ENCODE peak calls at places on chromosomes 4 and X, in seven cellular contexts. J is HCT116, O is K562, I is IMR-90, T is H1, F is HepG2, W is GM12878. R is an unnamed sample. For H4K20me1 and H3K36me3, the result is how much of the 10 kb centered on the place peaks cover.

GRCh38 chrX:37905436-37906147 is 58.2 kb upstream of the DYNLT3 start:
- DNase-seq in J (no peak), O (peak), I (peak), T (peak), F (no peak), W (no peak), R (peak)

GRCh38 chr4:8914461-8915171 is 43.0 kb upstream of the HMX1 start:
- DNase-seq in J (no peak), O (no peak), I (no peak), T (no peak), F (no peak), W (no peak), R (no peak)

GRCh38 chrX:129980540-129981206 is 1.8 kb upstream of the BCORL1 start:
- DNase-seq in J (no peak), O (no peak), I (no peak), T (no peak), F (peak), W (no peak), R (peak)

GRCh38 chr4:185039508-185040273 is 21.4 kb downstream of the HELT start:
- DNase-seq in J (peak), O (peak), I (peak), T (no peak), F (peak), W (peak), R (peak)

GRCh38 chr4:85370400-85371032 is 104.4 kb upstream of the ARHGAP24 start:
- DNase-seq in J (peak), O (peak), I (peak), T (peak), F (peak), W (peak), R (peak)

GRCh38 chr4:135365065-135365464 is 1163.5 kb upstream of the PABPC4L start:
- DNase-seq in J (no peak), O (no peak), I (peak), T (no peak), F (no peak), W (no peak), R (no peak)

GRCh38 chrX:39755152-39756032 is 342.4 kb downstream of the BCOR start:
- DNase-seq in J (peak), O (peak), I (peak), T (no peak), F (peak), W (no peak), R (peak)

GRCh38 chr4:94463771-94464170 is 12.0 kb downstream of the PDLIM5 start:
- DNase-seq in J (no peak), O (no peak), I (peak), T (no peak), F (no peak), W (no peak), R (no peak)

GRCh38 chrX:68703369-68703768 is 55.9 kb downstream of the STARD8 start:
- DNase-seq in J (no peak), O (no peak), I (no peak), T (no peak), F (no peak), W (no peak), R (no peak)

GRCh38 chrX:56782791-56783449 is 53.9 kb downstream of the NBDY start:
- DNase-seq in J (no peak), O (no peak), I (no peak), T (no peak), F (no peak), W (no peak), R (no peak)

GRCh38 chrX:76555816-76556215 is 128.3 kb downstream of the MAGEE1 start:
- DNase-seq in J (peak), O (peak), I (peak), T (no peak), F (peak), W (no peak), R (peak)

GRCh38 chr4:139454111-139454600 is at the start of gene RAB33B:
- DNase-seq in J (no peak), O (no peak), I (peak), T (no peak), F (no peak), W (no peak), R (no peak)

GRCh38 chrX:88378406-88378805 is 368.6 kb upstream of the CPXCR1 start:
- DNase-seq in J (no peak), O (no peak), I (no peak), T (no peak), F (no peak), W (no peak), R (no peak)

GRCh38 chrX:47311857-47312774 is 58.3 kb upstream of the ZNF157 start:
- DNase-seq in J (peak), O (peak), I (peak), T (no peak), F (peak), W (no peak), R (peak)

GRCh38 chr4:188839704-188840103 is 700.5 kb downstream of the TRIML1 start:
- DNase-seq in J (no peak), O (no peak), I (peak), T (no peak), F (no peak), W (no peak), R (no peak)

GRCh38 chr4:185916231-185916630 is 104.2 kb upstream of the SORBS2 start:
- DNase-seq in J (no peak), O (no peak), I (no peak), T (no peak), F (no peak), W (no peak), R (no peak)

GRCh38 chr4:27062256-27062655 is 201.6 kb downstream of the STIM2 start:
- DNase-seq in J (no peak), O (no peak), I (no peak), T (no peak), F (no peak), W (no peak), R (no peak)

GRCh38 chrX:24870143-24870542 is 145.6 kb downstream of the ARX start:
- DNase-seq in J (no peak), O (no peak), I (peak), T (no peak), F (peak), W (no peak), R (no peak)

GRCh38 chr4:69881173-69881773 is 21.3 kb upstream of the SULT1E1 start:
- DNase-seq in J (peak), O (peak), I (peak), T (no peak), F (peak), W (no peak), R (peak)

GRCh38 chr4:25022741-25023140 is 8.0 kb downstream of the LGI2 start:
- DNase-seq in J (no peak), O (no peak), I (no peak), T (no peak), F (no peak), W (no peak), R (no peak)

GRCh38 chr4:102578819-102579218 is 77.7 kb downstream of the NFKB1 start:
- DNase-seq in J (no peak), O (peak), I (no peak), T (peak), F (no peak), W (no peak), R (no peak)

GRCh38 chr4:155506761-155507160 is 130.0 kb upstream of the MAP9 start:
- DNase-seq in J (no peak), O (no peak), I (no peak), T (no peak), F (no peak), W (no peak), R (no peak)

GRCh38 chrX:53279296-53280237 is 1.8 kb downstream of the IQSEC2 start:
- DNase-seq in J (no peak), O (peak), I (no peak), T (no peak), F (no peak), W (no peak), R (no peak)

GRCh38 chr4:77072195-77072753 is 3.5 kb downstream of the CCNI start:
- DNase-seq in J (no peak), O (no peak), I (no peak), T (no peak), F (peak), W (no peak), R (no peak)
- H4K20me1 ChIP-seq in J (under half), O (under half), I (half or more), T (under half), F (under half), W (under half), R (under half)

DNA sequence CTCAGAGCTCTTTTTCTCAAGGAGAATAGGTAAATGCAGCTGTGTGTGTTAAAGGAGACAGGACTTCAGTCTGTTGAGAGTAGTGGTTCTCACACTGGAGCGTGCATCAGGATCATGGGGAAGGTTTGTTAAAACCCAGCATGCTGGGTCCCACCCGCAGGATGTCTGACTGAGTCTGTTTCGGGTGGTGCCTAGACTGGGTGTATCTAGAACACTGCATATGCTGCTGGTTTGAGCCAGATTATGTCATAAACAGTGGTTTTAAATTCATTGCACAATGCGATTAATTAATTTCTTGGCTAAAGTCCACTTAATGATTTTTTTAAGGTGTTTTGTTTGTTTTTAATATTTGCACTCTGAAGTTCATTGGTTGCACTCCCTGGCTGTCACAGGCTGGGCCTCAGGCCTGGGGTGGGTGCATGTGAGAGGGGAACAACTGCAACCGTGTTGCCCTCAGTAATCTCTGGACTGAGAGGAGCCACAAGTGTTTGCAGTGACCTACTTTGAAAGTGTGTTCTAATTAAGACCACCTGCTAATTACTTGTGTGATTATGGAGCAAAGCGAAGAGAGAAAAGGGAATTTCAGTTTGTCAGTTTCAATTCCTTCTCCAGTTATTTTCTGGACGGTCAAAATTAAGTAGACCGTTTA is 8.3 kb downstream of the HCCS start:
- DNase-seq in J (no peak), O (no peak), I (no peak), T (no peak), F (no peak), W (no peak), R (no peak)
- H3K36me3 ChIP-seq in J (under half), O (half or more), I (under half), T (half or more), F (half or more), W (under half), R (under half)

GRCh38 chr4:16225996-16226815 is at the start of gene TAPT1:
- DNase-seq in J (no peak), O (peak), I (peak), T (no peak), F (no peak), W (no peak), R (peak)
- TF ChIP-seq POLR2A in J (peak), O (no peak), I (peak), T (peak), F (peak), W (peak), R (no peak)

GRCh38 chr4:143386812-143387211 is 50.1 kb downstream of the GAB1 start:
- DNase-seq in J (no peak), O (no peak), I (peak), T (no peak), F (peak), W (no peak), R (no peak)

GRCh38 chr4:143380651-143381050 is 44.0 kb downstream of the GAB1 start:
- DNase-seq in J (no peak), O (no peak), I (peak), T (no peak), F (peak), W (no peak), R (no peak)

GRCh38 chr4:143381171-143382118 is 44.8 kb downstream of the GAB1 start:
- DNase-seq in J (no peak), O (peak), I (peak), T (no peak), F (no peak), W (no peak), R (peak)

GRCh38 chr4:143382539-143382938 is 45.9 kb downstream of the GAB1 start:
- DNase-seq in J (no peak), O (no peak), I (peak), T (no peak), F (no peak), W (no peak), R (peak)

DNA sequence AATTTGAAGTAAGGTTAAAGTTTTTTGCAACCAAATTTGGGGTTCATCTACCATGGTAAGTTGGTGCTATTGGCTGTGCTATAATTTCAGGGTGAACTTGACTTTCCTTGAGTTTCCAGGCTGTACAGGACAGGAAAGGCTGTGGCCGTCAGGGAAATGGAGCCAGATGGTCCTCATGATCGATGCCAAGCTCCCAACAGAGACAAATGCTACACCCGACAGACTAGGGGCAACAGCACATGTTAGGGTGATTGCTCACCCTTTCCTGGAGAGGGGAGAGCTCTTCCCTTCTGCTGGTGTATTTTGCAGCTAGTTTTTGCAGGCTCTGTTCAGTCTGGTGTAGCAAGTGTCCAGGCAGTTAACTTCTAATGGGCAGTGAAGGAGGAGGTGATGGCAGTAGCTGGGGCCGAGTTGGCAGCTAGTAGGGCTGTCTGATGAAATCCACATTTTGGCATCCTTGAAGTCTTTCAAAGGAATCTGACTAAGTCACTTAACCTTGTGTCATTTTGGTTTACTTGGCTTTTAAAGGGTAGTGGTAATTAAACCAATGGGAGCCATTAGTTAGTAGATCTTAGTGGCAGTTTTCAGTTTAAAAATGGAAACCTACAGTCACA is 47.8 kb downstream of the GAB1 start:
- DNase-seq in J (no peak), O (no peak), I (peak), T (no peak), F (no peak), W (no peak), R (peak)
- H4K20me1 ChIP-seq in J (under half), O (under half), I (under half), T (under half), F (under half), W (under half), R (under half)

DNA sequence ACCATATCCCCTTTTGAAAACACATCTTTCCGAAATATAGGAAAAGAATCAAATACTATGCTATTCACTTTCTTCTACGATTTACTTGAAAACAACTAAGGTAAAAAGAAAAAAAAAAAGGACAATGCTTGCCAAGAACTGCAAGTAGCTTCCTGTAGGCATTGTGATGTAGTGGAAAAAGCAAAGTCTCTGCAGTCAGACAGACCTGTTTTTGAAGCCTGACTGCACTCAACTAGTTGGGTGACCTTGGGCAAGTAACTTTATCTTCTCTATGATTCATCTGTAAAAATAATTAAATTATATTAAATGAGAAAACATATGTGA is 100.4 kb upstream of the PLS3 start:
- DNase-seq in J (no peak), O (no peak), I (peak), T (no peak), F (no peak), W (no peak), R (peak)
- H3K36me3 ChIP-seq in J (under half), O (under half), I (under half), T (under half), F (under half), W (under half), R (under half)

GRCh38 chrX:13164611-13165010 is 120.2 kb upstream of the FAM9C start:
- DNase-seq in J (no peak), O (no peak), I (no peak), T (no peak), F (no peak), W (no peak), R (no peak)
- TF ChIP-seq POLR2A in J (no peak), O (no peak), I (no peak), T (no peak), F (no peak), W (no peak), R (no peak)

GRCh38 chr4:174451897-174452296 is 70.4 kb downstream of the HPGD start:
- DNase-seq in J (no peak), O (no peak), I (no peak), T (no peak), F (no peak), W (no peak), R (no peak)
- H4K20me1 ChIP-seq in J (under half), O (under half), I (under half), T (under half), F (under half), W (under half), R (under half)

DNA sequence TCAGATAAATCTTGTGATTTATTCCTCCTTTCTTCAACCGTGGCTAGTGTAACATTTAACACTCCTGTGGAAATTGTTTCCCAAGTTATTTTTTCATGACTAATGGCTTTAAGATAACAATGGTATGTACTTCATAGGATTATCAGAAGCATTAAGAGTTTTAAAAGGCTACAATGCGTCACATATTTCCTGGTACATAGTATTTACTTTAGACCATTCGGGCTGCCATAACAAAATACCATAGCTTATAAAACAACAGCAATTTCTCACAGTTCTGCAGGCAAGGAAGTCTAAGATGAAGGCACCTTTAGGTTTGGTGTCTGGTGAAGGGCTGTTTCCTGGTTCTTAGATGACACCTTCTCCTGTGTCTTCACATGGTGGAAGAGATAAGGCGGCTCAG is 158.6 kb downstream of the PAPSS1 start:
- DNase-seq in J (no peak), O (no peak), I (no peak), T (no peak), F (no peak), W (no peak), R (peak)
- H3K36me3 ChIP-seq in J (under half), O (under half), I (under half), T (under half), F (under half), W (under half), R (under half)

GRCh38 chr4:138448169-138448568 is 206.0 kb upstream of the SLC7A11 start:
- DNase-seq in J (no peak), O (no peak), I (no peak), T (no peak), F (no peak), W (no peak), R (peak)

GRCh38 chr4:138450546-138450945 is 208.4 kb upstream of the SLC7A11 start:
- DNase-seq in J (no peak), O (no peak), I (no peak), T (no peak), F (no peak), W (no peak), R (no peak)

GRCh38 chr4:138452823-138453222 is 210.7 kb upstream of the SLC7A11 start:
- DNase-seq in J (no peak), O (no peak), I (no peak), T (no peak), F (no peak), W (no peak), R (no peak)

GRCh38 chr4:138451264-138451663 is 209.1 kb upstream of the SLC7A11 start:
- DNase-seq in J (no peak), O (no peak), I (no peak), T (no peak), F (no peak), W (no peak), R (no peak)

GRCh38 chr4:138449938-138450337 is 207.8 kb upstream of the SLC7A11 start:
- DNase-seq in J (no peak), O (no peak), I (no peak), T (no peak), F (no peak), W (no peak), R (peak)
- TF ChIP-seq POLR2A in J (no peak), O (no peak), I (no peak), T (no peak), F (no peak), W (no peak), R (no peak)

R was measured in endothelial cell of umbilical vein.